ENCODE peak calls at places on chromosomes 3 and 15, in nine cellular contexts. E, A, Q, M, B, L, G, F and T are unnamed samples.

GRCh38 chr3:170864525-170865208 is 5.3 kb downstream of the RPL22L1 start:
- DNase-seq in E (no peak), A (no peak), Q (no peak), M (no peak), B (no peak), L (no peak), G (no peak), F (no peak), T (no peak)

GRCh38 chr3:113035387-113035982 is 44.7 kb downstream of the GTPBP8 start:
- DNase-seq in E (peak), A (peak), Q (peak), M (peak), B (peak), L (peak), G (peak), F (peak), T (peak)

GRCh38 chr3:88987786-88988185 is 119.6 kb upstream of the EPHA3 start:
- DNase-seq in E (no peak), A (no peak), Q (no peak), M (no peak), B (no peak), L (no peak), G (no peak), F (no peak), T (no peak)

GRCh38 chr15:67025719-67026118 is 39.7 kb upstream of the SMAD3 start:
- DNase-seq in E (peak), A (peak), Q (no peak), M (peak), B (no peak), L (no peak), G (no peak), F (peak), T (peak)

GRCh38 chr3:194879126-194879887 is 193.6 kb downstream of the FAM43A start:
- DNase-seq in E (no peak), A (no peak), Q (no peak), M (no peak), B (no peak), L (no peak), G (no peak), F (no peak), T (no peak)

GRCh38 chr3:167246252-167246651 is 133.8 kb downstream of the ZBBX start:
- DNase-seq in E (no peak), A (no peak), Q (no peak), M (no peak), B (no peak), L (no peak), G (no peak), F (no peak), T (no peak)

GRCh38 chr3:30282052-30282708 is 324.2 kb upstream of the TGFBR2 start:
- DNase-seq in E (no peak), A (peak), Q (no peak), M (no peak), B (no peak), L (peak), G (no peak), F (no peak), T (no peak)

GRCh38 chr15:45101749-45102148 is 12.2 kb downstream of the DUOX2 start:
- DNase-seq in E (no peak), A (no peak), Q (no peak), M (no peak), B (no peak), L (no peak), G (no peak), F (no peak), T (no peak)

GRCh38 chr3:61594978-61595687 is 33.8 kb downstream of the PTPRG start:
- DNase-seq in E (no peak), A (no peak), Q (no peak), M (no peak), B (no peak), L (no peak), G (no peak), F (no peak), T (no peak)

GRCh38 chr3:193822492-193823220 is 229.6 kb downstream of the OPA1 start:
- DNase-seq in E (no peak), A (no peak), Q (no peak), M (no peak), B (no peak), L (no peak), G (no peak), F (no peak), T (no peak)

GRCh38 chr3:179421500-179421899 is 29.8 kb downstream of the GNB4 start:
- DNase-seq in E (peak), A (no peak), Q (no peak), M (no peak), B (no peak), L (no peak), G (no peak), F (no peak), T (peak)

GRCh38 chr15:95644476-95644875 is 686.0 kb upstream of the NR2F2 start:
- DNase-seq in E (peak), A (no peak), Q (no peak), M (no peak), B (no peak), L (no peak), G (no peak), F (no peak), T (no peak)

DNA sequence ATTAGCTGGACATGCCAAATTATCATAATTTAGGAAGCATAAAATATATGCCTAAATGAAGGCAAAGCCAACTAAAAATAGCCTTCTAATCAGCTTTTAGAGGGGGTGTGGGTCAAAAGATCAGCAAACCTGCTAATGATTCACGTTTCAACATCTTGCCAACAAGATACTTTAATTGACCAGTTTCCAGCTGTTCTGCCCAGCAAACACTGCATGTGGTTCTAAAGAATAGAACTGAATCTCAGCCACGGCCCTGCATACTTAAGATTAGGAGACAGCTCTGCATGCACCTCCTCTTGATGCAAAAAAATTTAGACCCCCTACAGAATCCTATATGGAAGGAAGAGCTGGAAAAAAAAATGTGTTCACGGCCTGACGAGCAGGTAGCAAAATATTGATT is 500.5 kb downstream of the TBL1XR1 start:
- DNase-seq in E (no peak), A (no peak), Q (no peak), M (no peak), B (no peak), L (no peak), G (peak), F (no peak), T (no peak)
- TF ChIP-seq POLR2A in E (no peak), A (no peak), Q (no peak), M (no peak), B (no peak), L (no peak), G (no peak), F (no peak), T (no peak)

DNA sequence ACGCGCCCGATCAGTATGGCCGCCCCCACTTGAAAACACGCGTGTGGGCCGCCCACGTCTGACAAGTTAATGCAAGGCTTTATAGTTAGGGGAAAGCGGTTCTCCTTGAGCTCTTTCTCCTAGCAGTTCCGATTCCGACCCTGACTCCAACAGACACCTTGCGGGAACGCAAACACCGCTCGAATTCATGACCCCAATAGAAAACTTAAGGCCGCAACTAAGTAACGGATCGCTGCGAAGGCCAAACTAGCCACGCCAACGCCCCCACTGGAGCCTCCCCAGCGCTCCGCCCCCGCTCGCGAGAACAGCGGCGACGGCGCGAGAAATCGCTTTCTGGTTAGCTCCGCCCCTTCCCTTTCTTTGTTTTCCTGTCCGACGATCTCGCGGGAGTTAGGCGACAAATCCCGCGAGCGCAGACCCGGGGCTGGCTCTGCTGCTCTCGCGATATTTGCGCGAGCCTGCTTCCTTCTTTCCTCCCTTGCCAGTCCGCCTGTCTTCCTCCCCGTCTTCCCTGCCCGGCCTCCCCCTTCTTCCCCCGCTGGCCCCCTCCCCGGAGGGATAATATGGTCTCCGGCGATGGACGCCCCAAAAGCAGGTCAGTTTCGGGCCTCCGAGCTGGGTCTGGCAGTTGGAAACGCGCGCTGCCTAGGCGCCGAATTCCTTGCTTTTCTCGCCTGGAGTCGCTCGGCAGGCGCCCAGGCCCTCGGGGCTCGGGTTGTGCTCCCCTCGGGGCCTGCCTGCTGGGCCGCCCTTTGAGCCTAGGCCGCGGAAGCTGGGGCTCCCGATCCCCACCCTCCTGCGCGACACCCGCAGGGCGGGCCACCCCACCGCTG is at the start of gene IREB2:
- DNase-seq in E (peak), A (peak), Q (peak), M (peak), B (peak), L (peak), G (peak), F (peak), T (peak)
- TF ChIP-seq POLR2A in E (no peak), A (peak), Q (peak), M (peak), B (peak), L (peak), G (peak), F (peak), T (peak)

GRCh38 chr3:52213005-52213404 is 12.4 kb downstream of the TLR9 start:
- DNase-seq in E (no peak), A (no peak), Q (no peak), M (no peak), B (no peak), L (no peak), G (no peak), F (no peak), T (no peak)

GRCh38 chr3:52217409-52217805 is 8.0 kb downstream of the TLR9 start:
- DNase-seq in E (no peak), A (no peak), Q (no peak), M (no peak), B (no peak), L (no peak), G (no peak), F (no peak), T (no peak)

GRCh38 chr3:52216585-52217408 is 8.6 kb downstream of the TLR9 start:
- DNase-seq in E (peak), A (peak), Q (peak), M (peak), B (no peak), L (peak), G (peak), F (peak), T (peak)

GRCh38 chr3:52213901-52214300 is 11.5 kb downstream of the TLR9 start:
- DNase-seq in E (no peak), A (no peak), Q (no peak), M (no peak), B (no peak), L (no peak), G (no peak), F (no peak), T (no peak)

GRCh38 chr3:52215351-52215750 is 10.1 kb downstream of the TLR9 start:
- DNase-seq in E (no peak), A (no peak), Q (no peak), M (no peak), B (no peak), L (no peak), G (no peak), F (no peak), T (no peak)
- TF ChIP-seq POLR2A in E (no peak), A (no peak), Q (no peak), M (no peak), B (no peak), L (no peak), G (no peak), F (no peak), T (no peak)

DNA sequence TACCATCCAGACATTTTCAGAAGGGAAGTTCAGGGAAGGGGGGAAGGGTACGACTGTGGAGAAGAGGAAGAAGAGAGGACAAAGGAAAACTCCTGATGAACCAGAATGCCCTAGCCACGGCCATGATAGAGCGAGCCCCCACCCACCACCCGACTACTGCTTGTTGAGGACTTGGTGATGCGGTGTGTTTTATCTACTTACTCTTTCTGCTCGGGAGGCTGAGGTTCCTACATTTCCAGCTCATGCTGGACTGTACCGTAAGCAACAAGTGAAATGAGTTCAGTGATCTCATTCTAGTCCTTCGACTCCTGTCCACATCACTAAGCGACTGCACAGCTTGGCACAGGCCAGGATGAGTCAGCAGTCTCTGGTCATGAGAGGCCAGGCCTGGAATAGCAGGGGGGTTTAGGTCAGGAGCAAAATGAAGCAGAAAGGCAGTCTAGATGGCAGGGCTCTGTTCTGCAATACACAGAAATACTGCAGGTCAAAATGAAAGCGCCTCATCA is 330.9 kb downstream of the TIGIT start:
- DNase-seq in E (peak), A (peak), Q (peak), M (peak), B (no peak), L (peak), G (peak), F (peak), T (peak)
- TF ChIP-seq POLR2A in E (no peak), A (peak), Q (no peak), M (no peak), B (no peak), L (peak), G (peak), F (peak), T (no peak)